ENCODE peak calls at places on chromosome 16, in eight cellular contexts. One of them, this sample, is unnamed.

GRCh38 chr16:25155553-25156460 is 44.3 kb downstream of the LCMT1 start:
- DNase-seq in CD8-positive, alpha-beta T cell: no peak
- DNase-seq in AG10803: no peak
- DNase-seq in transverse colon: no peak
- DNase-seq in A549: no peak
- DNase-seq in AG09319: no peak
- DNase-seq in progenitor cell of endocrine pancreas: no peak
- DNase-seq in cardiac fibroblast: peak
- DNase-seq in this sample: no peak

GRCh38 chr16:67202426-67202825 is 3.5 kb downstream of the ELMO3 start:
- DNase-seq in cardiac fibroblast: no peak
- DNase-seq in A549: no peak
- DNase-seq in progenitor cell of endocrine pancreas: no peak
- DNase-seq in AG09319: no peak
- DNase-seq in transverse colon: no peak
- DNase-seq in AG10803: no peak
- DNase-seq in CD8-positive, alpha-beta T cell: no peak
- DNase-seq in this sample: no peak

GRCh38 chr16:72728516-72728915 is 319.4 kb downstream of the ZFHX3 start:
- DNase-seq in AG09319: no peak
- DNase-seq in CD8-positive, alpha-beta T cell: no peak
- DNase-seq in AG10803: no peak
- DNase-seq in A549: no peak
- DNase-seq in progenitor cell of endocrine pancreas: no peak
- DNase-seq in cardiac fibroblast: no peak
- DNase-seq in transverse colon: no peak
- DNase-seq in this sample: no peak

GRCh38 chr16:56353054-56353921 is 72.1 kb downstream of the AMFR start:
- DNase-seq in transverse colon: peak
- DNase-seq in AG10803: no peak
- DNase-seq in A549: no peak
- DNase-seq in AG09319: no peak
- DNase-seq in progenitor cell of endocrine pancreas: peak
- DNase-seq in CD8-positive, alpha-beta T cell: no peak
- DNase-seq in cardiac fibroblast: no peak
- DNase-seq in this sample: no peak

GRCh38 chr16:89696598-89697128 is 4.8 kb downstream of the SPATA2L start:
- DNase-seq in AG10803: no peak
- DNase-seq in AG09319: no peak
- DNase-seq in cardiac fibroblast: peak
- DNase-seq in A549: no peak
- DNase-seq in CD8-positive, alpha-beta T cell: peak
- DNase-seq in progenitor cell of endocrine pancreas: no peak
- DNase-seq in transverse colon: peak
- DNase-seq in this sample: no peak

GRCh38 chr16:56888806-56889205 is 23.8 kb downstream of the SLC12A3 start:
- DNase-seq in cardiac fibroblast: no peak
- DNase-seq in A549: no peak
- DNase-seq in CD8-positive, alpha-beta T cell: no peak
- DNase-seq in transverse colon: peak
- DNase-seq in AG10803: no peak
- DNase-seq in progenitor cell of endocrine pancreas: no peak
- DNase-seq in AG09319: no peak
- DNase-seq in this sample: no peak

GRCh38 chr16:65991149-65991701 is 375.3 kb upstream of the CDH5 start:
- DNase-seq in transverse colon: no peak
- DNase-seq in cardiac fibroblast: no peak
- DNase-seq in AG09319: no peak
- DNase-seq in A549: no peak
- DNase-seq in AG10803: no peak
- DNase-seq in CD8-positive, alpha-beta T cell: no peak
- DNase-seq in progenitor cell of endocrine pancreas: no peak
- DNase-seq in this sample: no peak

GRCh38 chr16:70018254-70018653 is 67.1 kb downstream of the CLEC18A start:
- DNase-seq in CD8-positive, alpha-beta T cell: peak
- DNase-seq in progenitor cell of endocrine pancreas: no peak
- DNase-seq in transverse colon: peak
- DNase-seq in AG09319: no peak
- DNase-seq in cardiac fibroblast: peak
- DNase-seq in AG10803: peak
- DNase-seq in A549: peak
- DNase-seq in this sample: peak

GRCh38 chr16:3389663-3390338 is 11.0 kb downstream of the ZSCAN32 start:
- DNase-seq in cardiac fibroblast: no peak
- DNase-seq in AG10803: no peak
- DNase-seq in transverse colon: no peak
- DNase-seq in A549: no peak
- DNase-seq in progenitor cell of endocrine pancreas: no peak
- DNase-seq in AG09319: no peak
- DNase-seq in CD8-positive, alpha-beta T cell: no peak
- DNase-seq in this sample: no peak

GRCh38 chr16:24729967-24730815 is 740 bp downstream of the TNRC6A start:
- DNase-seq in progenitor cell of endocrine pancreas: no peak
- DNase-seq in CD8-positive, alpha-beta T cell: peak
- DNase-seq in cardiac fibroblast: no peak
- DNase-seq in A549: peak
- DNase-seq in AG10803: no peak
- DNase-seq in AG09319: no peak
- DNase-seq in transverse colon: peak
- DNase-seq in this sample: no peak

GRCh38 chr16:67663877-67664222 is 2.7 kb downstream of the ENKD1 start:
- DNase-seq in transverse colon: no peak
- DNase-seq in progenitor cell of endocrine pancreas: no peak
- DNase-seq in CD8-positive, alpha-beta T cell: no peak
- DNase-seq in AG10803: no peak
- DNase-seq in A549: no peak
- DNase-seq in cardiac fibroblast: no peak
- DNase-seq in AG09319: no peak
- DNase-seq in this sample: no peak

GRCh38 chr16:51391798-51392511 is 240.9 kb upstream of the SALL1 start:
- DNase-seq in progenitor cell of endocrine pancreas: no peak
- DNase-seq in transverse colon: no peak
- DNase-seq in cardiac fibroblast: no peak
- DNase-seq in AG10803: no peak
- DNase-seq in A549: no peak
- DNase-seq in CD8-positive, alpha-beta T cell: no peak
- DNase-seq in AG09319: no peak
- DNase-seq in this sample: no peak

GRCh38 chr16:88886915-88887521 is 20.6 kb upstream of the PABPN1L start:
- DNase-seq in AG09319: peak
- DNase-seq in AG10803: peak
- DNase-seq in CD8-positive, alpha-beta T cell: no peak
- DNase-seq in progenitor cell of endocrine pancreas: no peak
- DNase-seq in A549: no peak
- DNase-seq in transverse colon: peak
- DNase-seq in cardiac fibroblast: peak
- DNase-seq in this sample: no peak

GRCh38 chr16:85821441-85821901 is 22.0 kb downstream of the COX4I1 start:
- DNase-seq in cardiac fibroblast: peak
- DNase-seq in AG10803: peak
- DNase-seq in AG09319: peak
- DNase-seq in transverse colon: peak
- DNase-seq in CD8-positive, alpha-beta T cell: peak
- DNase-seq in A549: peak
- DNase-seq in progenitor cell of endocrine pancreas: peak
- DNase-seq in this sample: peak

GRCh38 chr16:29678691-29679267 is at the start of gene QPRT:
- DNase-seq in transverse colon: peak
- DNase-seq in cardiac fibroblast: peak
- DNase-seq in A549: peak
- DNase-seq in AG10803: peak
- DNase-seq in AG09319: no peak
- DNase-seq in progenitor cell of endocrine pancreas: peak
- DNase-seq in CD8-positive, alpha-beta T cell: no peak
- DNase-seq in this sample: no peak

DNA sequence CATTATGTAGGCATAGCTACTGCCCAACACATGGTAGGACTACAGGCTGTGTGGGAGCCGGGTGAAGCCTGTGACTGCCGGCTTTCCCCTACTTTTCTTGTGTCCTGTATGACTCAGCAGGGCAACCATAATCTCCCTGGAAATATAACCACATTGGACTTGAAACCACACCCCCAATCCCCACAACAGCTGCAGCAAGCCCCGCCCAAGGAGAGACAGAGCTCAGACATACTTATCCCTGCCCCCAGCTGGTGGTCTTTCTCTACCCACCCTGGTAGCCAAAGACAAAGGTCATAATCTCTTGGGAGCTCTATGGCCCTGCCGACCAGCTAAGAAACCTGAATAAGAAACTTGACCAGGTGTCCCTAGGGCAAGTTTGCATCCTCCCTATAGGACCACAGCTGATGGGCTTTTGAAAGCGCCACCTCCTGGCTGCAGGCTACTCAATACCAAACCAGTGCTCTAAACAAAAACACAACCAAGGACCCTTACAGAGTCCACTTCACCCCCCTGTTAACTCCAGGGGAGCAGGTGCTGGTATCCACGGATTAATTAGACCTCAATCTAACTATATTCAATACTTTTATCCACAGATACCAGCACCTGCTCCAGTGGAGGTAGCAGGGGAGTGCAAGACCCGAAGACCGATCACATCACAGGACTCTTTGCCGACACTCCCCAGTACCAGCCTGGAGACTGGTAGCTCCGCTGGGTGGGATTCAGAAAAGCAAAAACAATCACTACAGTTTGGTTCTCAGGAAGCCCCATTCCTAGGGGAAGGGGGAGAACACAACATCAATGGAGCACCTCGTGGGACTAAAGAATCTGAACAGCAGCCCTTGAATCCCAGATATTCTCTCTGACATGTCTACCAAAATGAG is 91.2 kb downstream of the IRX5 start:
- DNase-seq in AG09319: no peak
- DNase-seq in CD8-positive, alpha-beta T cell: no peak
- DNase-seq in progenitor cell of endocrine pancreas: no peak
- DNase-seq in A549: peak
- DNase-seq in AG10803: peak
- DNase-seq in transverse colon: peak
- DNase-seq in cardiac fibroblast: peak
- DNase-seq in this sample: peak
- TF ChIP-seq CTCF in AG09319: no peak
- TF ChIP-seq CTCF in CD8-positive, alpha-beta T cell: no peak
- TF ChIP-seq CTCF in progenitor cell of endocrine pancreas: peak
- TF ChIP-seq CTCF in A549: peak
- TF ChIP-seq CTCF in AG10803: no peak
- TF ChIP-seq CTCF in transverse colon: peak
- TF ChIP-seq CTCF in cardiac fibroblast: no peak
- TF ChIP-seq CTCF in this sample: no peak

DNA sequence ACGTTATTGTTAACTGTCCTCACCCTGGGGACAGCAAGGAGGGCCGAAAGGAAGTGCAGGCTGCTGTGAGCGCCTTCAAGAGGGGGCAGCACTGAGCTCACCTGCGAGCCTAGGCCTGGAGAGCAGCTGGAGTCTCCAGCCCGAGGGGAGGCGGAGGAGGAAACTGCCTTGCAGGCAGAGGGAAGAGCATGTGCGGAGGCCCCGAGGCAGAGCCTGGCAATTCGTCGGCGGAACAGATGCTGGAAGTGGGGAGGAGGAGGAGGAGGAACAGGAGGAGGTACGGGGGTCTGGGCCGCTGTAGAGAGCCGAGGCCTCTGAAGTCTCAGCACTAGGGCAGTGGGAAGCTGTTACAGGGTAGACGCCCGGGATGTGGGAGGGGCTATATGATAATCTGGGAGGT is 49.6 kb upstream of the PLCG2 start:
- DNase-seq in A549: no peak
- DNase-seq in progenitor cell of endocrine pancreas: no peak
- DNase-seq in cardiac fibroblast: no peak
- DNase-seq in transverse colon: no peak
- DNase-seq in CD8-positive, alpha-beta T cell: no peak
- DNase-seq in AG10803: no peak
- DNase-seq in AG09319: no peak
- DNase-seq in this sample: no peak
- TF ChIP-seq CTCF in A549: no peak
- TF ChIP-seq CTCF in progenitor cell of endocrine pancreas: no peak
- TF ChIP-seq CTCF in cardiac fibroblast: no peak
- TF ChIP-seq CTCF in transverse colon: no peak
- TF ChIP-seq CTCF in CD8-positive, alpha-beta T cell: no peak
- TF ChIP-seq CTCF in AG10803: no peak
- TF ChIP-seq CTCF in AG09319: no peak
- TF ChIP-seq CTCF in this sample: no peak

GRCh38 chr16:1561836-1562235 is 28.4 kb downstream of the TMEM204 start:
- DNase-seq in AG09319: no peak
- DNase-seq in CD8-positive, alpha-beta T cell: no peak
- DNase-seq in cardiac fibroblast: no peak
- DNase-seq in progenitor cell of endocrine pancreas: no peak
- DNase-seq in A549: no peak
- DNase-seq in AG10803: no peak
- DNase-seq in transverse colon: no peak
- DNase-seq in this sample: no peak

GRCh38 chr16:1561266-1561665 is 27.8 kb downstream of the TMEM204 start:
- DNase-seq in AG10803: no peak
- DNase-seq in progenitor cell of endocrine pancreas: no peak
- DNase-seq in cardiac fibroblast: no peak
- DNase-seq in CD8-positive, alpha-beta T cell: no peak
- DNase-seq in A549: no peak
- DNase-seq in transverse colon: no peak
- DNase-seq in AG09319: no peak
- DNase-seq in this sample: no peak

GRCh38 chr16:1563786-1564185 is 30.3 kb downstream of the TMEM204 start:
- DNase-seq in CD8-positive, alpha-beta T cell: no peak
- DNase-seq in A549: no peak
- DNase-seq in progenitor cell of endocrine pancreas: no peak
- DNase-seq in cardiac fibroblast: no peak
- DNase-seq in AG10803: no peak
- DNase-seq in transverse colon: no peak
- DNase-seq in AG09319: no peak
- DNase-seq in this sample: no peak

GRCh38 chr16:1565083-1565805 is 31.8 kb downstream of the TMEM204 start:
- DNase-seq in AG09319: no peak
- DNase-seq in cardiac fibroblast: no peak
- DNase-seq in AG10803: no peak
- DNase-seq in progenitor cell of endocrine pancreas: no peak
- DNase-seq in CD8-positive, alpha-beta T cell: no peak
- DNase-seq in A549: no peak
- DNase-seq in transverse colon: no peak
- DNase-seq in this sample: no peak

DNA sequence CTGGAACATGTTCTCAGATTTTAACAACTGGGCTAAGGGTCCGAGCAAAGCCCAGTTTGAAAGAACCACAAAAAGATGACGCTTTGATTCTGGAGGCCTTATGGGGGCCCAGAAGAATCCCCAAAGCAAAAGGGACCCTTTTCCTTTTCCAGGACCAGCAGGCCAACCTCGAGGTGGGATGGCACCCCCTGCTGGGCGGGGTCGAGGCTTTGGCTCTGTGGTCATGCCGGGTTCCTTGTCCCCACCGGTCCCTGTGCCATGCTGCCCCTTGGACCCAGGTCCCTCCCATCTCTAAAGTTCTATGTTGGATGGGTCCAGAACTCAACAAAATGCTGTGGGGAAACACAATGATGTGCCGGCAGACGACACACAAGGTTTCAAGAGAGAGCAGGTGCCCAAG is 30.9 kb downstream of the TMEM204 start:
- DNase-seq in cardiac fibroblast: no peak
- DNase-seq in AG09319: no peak
- DNase-seq in A549: no peak
- DNase-seq in AG10803: no peak
- DNase-seq in CD8-positive, alpha-beta T cell: no peak
- DNase-seq in progenitor cell of endocrine pancreas: no peak
- DNase-seq in transverse colon: no peak
- DNase-seq in this sample: no peak
- TF ChIP-seq CTCF in cardiac fibroblast: peak
- TF ChIP-seq CTCF in AG09319: peak
- TF ChIP-seq CTCF in A549: peak
- TF ChIP-seq CTCF in AG10803: peak
- TF ChIP-seq CTCF in CD8-positive, alpha-beta T cell: no peak
- TF ChIP-seq CTCF in progenitor cell of endocrine pancreas: peak
- TF ChIP-seq CTCF in transverse colon: peak
- TF ChIP-seq CTCF in this sample: no peak

GRCh38 chr16:55214412-55214811 is 109.6 kb upstream of the IRX6 start:
- DNase-seq in transverse colon: no peak
- DNase-seq in CD8-positive, alpha-beta T cell: no peak
- DNase-seq in AG09319: no peak
- DNase-seq in cardiac fibroblast: no peak
- DNase-seq in A549: no peak
- DNase-seq in AG10803: no peak
- DNase-seq in progenitor cell of endocrine pancreas: no peak
- DNase-seq in this sample: no peak
- TF ChIP-seq CTCF in transverse colon: no peak
- TF ChIP-seq CTCF in CD8-positive, alpha-beta T cell: no peak
- TF ChIP-seq CTCF in AG09319: no peak
- TF ChIP-seq CTCF in cardiac fibroblast: no peak
- TF ChIP-seq CTCF in A549: no peak
- TF ChIP-seq CTCF in AG10803: no peak
- TF ChIP-seq CTCF in progenitor cell of endocrine pancreas: no peak
- TF ChIP-seq CTCF in this sample: no peak